ENCODE peak calls at places on chromosome 5, in five cellular contexts. F is psoas muscle, N is HepG2, K is T-cell, X is fibroblast of lung. C is an unnamed sample.

GRCh38 chr5:180816608-180817534 is 14.3 kb upstream of the MGAT1 start:
- DNase-seq in F (no peak), N (no peak), K (no peak), X (peak), C (no peak)

GRCh38 chr5:87102841-87103240 is 164.8 kb upstream of the RASA1 start:
- DNase-seq in F (no peak), N (no peak), K (no peak), X (no peak), C (no peak)

GRCh38 chr5:94811341-94811740 is 192.9 kb downstream of the SLF1 start:
- DNase-seq in F (no peak), N (no peak), K (no peak), X (no peak), C (no peak)

GRCh38 chr5:180637962-180638680 is 11.3 kb downstream of the FLT4 start:
- DNase-seq in F (peak), N (no peak), K (no peak), X (no peak), C (no peak)

GRCh38 chr5:74643160-74643562 is 2.6 kb upstream of the ENC1 start:
- DNase-seq in F (no peak), N (peak), K (no peak), X (peak), C (no peak)

GRCh38 chr5:149886060-149886459 is 58.5 kb downstream of the PDE6A start:
- DNase-seq in F (no peak), N (no peak), K (no peak), X (peak), C (no peak)

GRCh38 chr5:10590226-10591047 is 26.6 kb downstream of the ANKRD33B start:
- DNase-seq in F (no peak), N (no peak), K (no peak), X (peak), C (peak)

GRCh38 chr5:178606269-178606668 is 16.1 kb upstream of the COL23A1 start:
- DNase-seq in F (no peak), N (no peak), K (no peak), X (no peak), C (no peak)

GRCh38 chr5:134082264-134082992 is 32.1 kb upstream of the TCF7 start:
- DNase-seq in F (no peak), N (no peak), K (no peak), X (peak), C (no peak)

GRCh38 chr5:180910735-180911134 is 11.8 kb downstream of the BTNL8 start:
- DNase-seq in F (no peak), N (no peak), K (no peak), X (no peak), C (no peak)

GRCh38 chr5:40410231-40410861 is 269.4 kb upstream of the PTGER4 start:
- DNase-seq in F (no peak), N (no peak), K (peak), X (peak), C (no peak)

GRCh38 chr5:178199581-178200434 is 4.5 kb upstream of the HNRNPAB start:
- DNase-seq in F (no peak), N (no peak), K (no peak), X (no peak), C (no peak)

GRCh38 chr5:7869474-7870136 is 657 bp downstream of the MTRR start:
- DNase-seq in F (no peak), N (no peak), K (no peak), X (no peak), C (no peak)

GRCh38 chr5:132024789-132025402 is 13.4 kb upstream of the ACSL6 start:
- DNase-seq in F (no peak), N (no peak), K (no peak), X (no peak), C (peak)

GRCh38 chr5:139837711-139838380 is 42.2 kb downstream of the PSD2 start:
- DNase-seq in F (no peak), N (no peak), K (no peak), X (no peak), C (no peak)